ENCODE peak calls at places on chromosome 15, in four cellular contexts. One of them, this sample, is unnamed.
A peak's percentile ranks its signal among the peaks of the same experiment; 100 is the strongest.

GRCh38 chr15:25859838-25860645 is 3.1 kb downstream of the ATP10A start:
- DNase-seq in GM06990: no peak
- DNase-seq in lower lobe of right lung: no peak
- DNase-seq in breast epithelium: peak; percentile 77
- DNase-seq in this sample: no peak

GRCh38 chr15:40046721-40047412 is 7.9 kb upstream of the SRP14 start:
- DNase-seq in GM06990: no peak
- DNase-seq in lower lobe of right lung: no peak
- DNase-seq in breast epithelium: no peak
- DNase-seq in this sample: peak; percentile 87

GRCh38 chr15:34239151-34239761 is 14.4 kb downstream of the EMC4 start:
- DNase-seq in GM06990: no peak
- DNase-seq in lower lobe of right lung: no peak
- DNase-seq in breast epithelium: no peak
- DNase-seq in this sample: peak; percentile 97

GRCh38 chr15:47961401-47962090 is 159.2 kb upstream of the SLC24A5 start:
- DNase-seq in GM06990: peak; percentile 36
- DNase-seq in lower lobe of right lung: no peak
- DNase-seq in breast epithelium: no peak
- DNase-seq in this sample: peak; percentile 12

GRCh38 chr15:33154366-33155166 is 39.9 kb downstream of the FMN1 start:
- DNase-seq in GM06990: no peak
- DNase-seq in lower lobe of right lung: peak; percentile 71
- DNase-seq in breast epithelium: no peak
- DNase-seq in this sample: peak; percentile 54

GRCh38 chr15:70093481-70094309 is 4.0 kb downstream of the TLE3 start:
- DNase-seq in GM06990: no peak
- DNase-seq in lower lobe of right lung: no peak
- DNase-seq in breast epithelium: peak; percentile 71
- DNase-seq in this sample: peak; percentile 89

GRCh38 chr15:48896775-48897143 is 18.8 kb downstream of the EID1 start:
- DNase-seq in GM06990: no peak
- DNase-seq in lower lobe of right lung: no peak
- DNase-seq in breast epithelium: no peak
- DNase-seq in this sample: no peak

GRCh38 chr15:69718916-69719315 is 266.3 kb downstream of the RPLP1 start:
- DNase-seq in GM06990: no peak
- DNase-seq in lower lobe of right lung: peak; percentile 66
- DNase-seq in breast epithelium: no peak
- DNase-seq in this sample: no peak

GRCh38 chr15:48632651-48633050 is 12.9 kb downstream of the FBN1 start:
- DNase-seq in GM06990: no peak
- DNase-seq in lower lobe of right lung: no peak
- DNase-seq in breast epithelium: no peak
- DNase-seq in this sample: no peak

GRCh38 chr15:65085990-65086679 is 9.6 kb downstream of the KBTBD13 start:
- DNase-seq in GM06990: no peak
- DNase-seq in lower lobe of right lung: peak; percentile 41
- DNase-seq in breast epithelium: no peak
- DNase-seq in this sample: peak; percentile 52

GRCh38 chr15:53710906-53711305 is 48.6 kb downstream of the WDR72 start:
- DNase-seq in GM06990: no peak
- DNase-seq in lower lobe of right lung: no peak
- DNase-seq in breast epithelium: no peak
- DNase-seq in this sample: no peak

GRCh38 chr15:52005748-52006701 is 13.0 kb upstream of the MAPK6 start:
- DNase-seq in GM06990: peak; percentile 74
- DNase-seq in lower lobe of right lung: no peak
- DNase-seq in breast epithelium: no peak
- DNase-seq in this sample: peak; percentile 82

GRCh38 chr15:68224546-68225250 is 4.8 kb downstream of the CLN6 start:
- DNase-seq in GM06990: no peak
- DNase-seq in lower lobe of right lung: no peak
- DNase-seq in breast epithelium: no peak
- DNase-seq in this sample: no peak

GRCh38 chr15:25233766-25234350 is 205.0 kb downstream of the UBE3A start:
- DNase-seq in GM06990: no peak
- DNase-seq in lower lobe of right lung: no peak
- DNase-seq in breast epithelium: no peak
- DNase-seq in this sample: no peak

GRCh38 chr15:73650387-73651126 is 17.4 kb upstream of the NPTN start:
- DNase-seq in GM06990: no peak
- DNase-seq in lower lobe of right lung: no peak
- DNase-seq in breast epithelium: no peak
- DNase-seq in this sample: peak; percentile 85

GRCh38 chr15:80584561-80584964 is 110.5 kb upstream of the ABHD17C start:
- DNase-seq in GM06990: no peak
- DNase-seq in lower lobe of right lung: no peak
- DNase-seq in breast epithelium: no peak
- DNase-seq in this sample: no peak

DNA sequence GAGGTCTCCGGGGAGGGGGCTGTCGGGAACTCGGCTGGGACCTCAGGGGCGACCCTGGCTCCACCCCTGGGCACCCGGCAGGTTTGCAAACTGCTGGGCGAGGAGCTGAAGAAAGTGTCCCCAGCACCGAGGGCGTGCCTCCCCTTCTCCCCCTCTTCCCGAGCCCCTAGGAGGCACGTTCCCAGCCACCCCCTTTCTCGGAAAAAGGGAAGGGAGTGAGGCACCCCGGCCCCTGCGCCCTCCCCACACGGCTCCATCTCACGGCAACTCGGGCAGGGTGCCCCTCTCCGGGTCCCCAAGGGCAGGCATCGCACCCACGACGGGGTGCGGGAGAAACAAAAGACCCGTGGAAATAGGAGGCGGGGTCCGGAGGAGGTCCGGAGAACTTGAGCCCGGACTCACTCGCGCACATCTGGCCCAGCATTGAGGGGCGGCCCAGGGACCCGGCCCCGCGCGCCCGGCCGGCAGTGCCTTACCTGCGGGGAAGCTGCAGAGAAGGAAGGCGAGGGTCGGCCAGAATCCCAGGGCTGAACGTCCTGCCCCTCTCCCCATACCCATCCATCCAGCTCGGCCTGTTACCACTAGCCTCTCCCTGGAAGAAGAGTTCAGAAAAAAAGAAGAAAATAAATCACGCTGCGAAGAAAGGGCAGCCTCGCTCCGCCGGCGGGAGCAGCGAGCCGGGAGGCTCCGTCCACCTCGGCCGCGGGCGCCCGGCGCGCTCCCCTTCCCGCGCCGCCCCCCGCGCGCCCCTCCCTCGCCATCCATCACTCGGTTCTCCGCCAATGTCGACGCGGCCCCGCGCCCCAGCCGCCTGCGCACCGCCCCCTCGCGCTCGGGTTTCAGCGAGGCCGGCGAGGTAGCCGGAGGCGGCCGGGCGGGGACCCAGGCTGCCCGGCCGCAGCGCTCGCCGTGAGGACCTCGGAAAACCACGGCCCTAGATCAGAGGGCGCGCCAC is 16.3 kb downstream of the RGMA start:
- DNase-seq in GM06990: no peak
- DNase-seq in lower lobe of right lung: peak; percentile 82
- DNase-seq in breast epithelium: no peak
- DNase-seq in this sample: peak; percentile 81
- TF ChIP-seq CTCF in GM06990: no peak
- TF ChIP-seq CTCF in lower lobe of right lung: no peak
- TF ChIP-seq CTCF in breast epithelium: no peak
- TF ChIP-seq CTCF in this sample: no peak

DNA sequence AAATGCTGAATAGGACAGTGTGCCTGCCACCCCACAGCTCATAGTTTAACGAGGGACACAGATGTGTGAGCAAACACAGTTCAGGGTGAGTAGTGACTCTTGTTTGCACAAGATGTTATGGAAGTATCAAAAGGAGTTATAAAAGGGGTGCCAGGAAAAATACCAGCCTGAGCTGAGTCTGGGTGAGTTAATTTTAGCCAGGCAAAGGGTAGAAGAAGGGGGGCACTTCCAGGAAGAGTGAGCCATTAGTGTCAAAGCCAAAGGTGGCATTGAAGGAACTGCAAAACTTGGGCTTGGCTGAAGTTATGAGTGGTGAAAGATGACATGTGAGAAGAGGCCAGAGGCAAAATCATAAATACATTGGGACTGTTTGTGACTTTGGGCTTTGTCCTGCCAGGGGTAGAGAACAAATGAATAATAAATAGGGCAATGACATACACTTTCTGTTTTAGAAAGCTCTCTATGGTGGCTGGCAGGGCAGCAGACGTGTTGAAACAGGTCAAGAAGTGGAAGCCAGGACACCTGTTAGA is 1.9 kb upstream of the SPPL2A start:
- DNase-seq in GM06990: no peak
- DNase-seq in lower lobe of right lung: no peak
- DNase-seq in breast epithelium: no peak
- DNase-seq in this sample: no peak
- H3K4me3 ChIP-seq in GM06990: no peak overlapping the region
- H3K4me3 ChIP-seq in lower lobe of right lung: no peak overlapping the region
- H3K4me3 ChIP-seq in breast epithelium: no peak overlapping the region
- H3K4me3 ChIP-seq in this sample: no peak overlapping the region

DNA sequence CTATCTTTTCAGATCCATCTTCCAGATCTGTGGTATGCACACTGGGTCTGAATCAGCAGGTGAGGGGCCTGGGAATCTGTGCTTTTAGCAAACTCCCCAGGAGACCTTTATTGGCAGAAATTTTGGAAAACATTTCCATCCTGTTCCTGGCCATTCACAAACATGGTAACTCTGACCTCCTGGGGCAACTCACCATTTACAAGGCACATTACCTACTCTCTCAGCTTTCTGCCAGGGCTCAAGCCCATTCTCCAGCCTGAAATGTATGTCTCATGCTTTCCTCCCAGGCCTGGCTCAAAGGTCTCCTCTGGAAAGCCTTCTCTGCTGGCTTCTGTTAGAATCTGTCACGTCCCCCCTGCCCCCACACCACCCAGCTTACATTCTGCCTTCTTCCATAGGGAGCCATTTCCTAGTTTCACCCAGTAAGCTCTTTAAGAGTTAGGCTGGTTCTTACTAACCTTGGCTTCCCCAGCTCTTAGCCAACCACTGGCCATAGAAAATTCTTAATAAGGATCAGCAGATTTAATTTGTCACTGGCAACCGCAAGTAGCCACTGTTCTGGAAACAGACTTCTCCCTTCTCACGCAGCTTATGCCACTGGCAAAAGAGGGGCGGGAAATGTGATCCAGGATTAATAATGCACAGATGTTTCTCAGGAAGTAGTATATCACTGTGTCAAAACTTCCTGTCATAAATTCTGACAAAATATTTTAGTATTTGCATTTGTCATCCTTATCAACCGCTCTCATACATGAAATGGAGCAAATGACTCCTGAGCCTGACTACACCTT is 55.0 kb downstream of the RORA start:
- DNase-seq in GM06990: no peak
- DNase-seq in lower lobe of right lung: no peak
- DNase-seq in breast epithelium: no peak
- DNase-seq in this sample: no peak
- TF ChIP-seq CTCF in GM06990: no peak
- TF ChIP-seq CTCF in lower lobe of right lung: no peak
- TF ChIP-seq CTCF in breast epithelium: no peak
- TF ChIP-seq CTCF in this sample: no peak

GRCh38 chr15:71276355-71276665 is 161.0 kb downstream of the THSD4 start:
- DNase-seq in GM06990: no peak
- DNase-seq in lower lobe of right lung: no peak
- DNase-seq in breast epithelium: no peak
- DNase-seq in this sample: peak; percentile 85

GRCh38 chr15:71274448-71274798 is 159.2 kb downstream of the THSD4 start:
- DNase-seq in GM06990: no peak
- DNase-seq in lower lobe of right lung: no peak
- DNase-seq in breast epithelium: no peak
- DNase-seq in this sample: no peak

GRCh38 chr15:71273731-71274447 is 158.6 kb downstream of the THSD4 start:
- DNase-seq in GM06990: no peak
- DNase-seq in lower lobe of right lung: no peak
- DNase-seq in breast epithelium: no peak
- DNase-seq in this sample: no peak

GRCh38 chr15:71275098-71275497 is 159.8 kb downstream of the THSD4 start:
- DNase-seq in GM06990: no peak
- DNase-seq in lower lobe of right lung: no peak
- DNase-seq in breast epithelium: no peak
- DNase-seq in this sample: peak; percentile 84

DNA sequence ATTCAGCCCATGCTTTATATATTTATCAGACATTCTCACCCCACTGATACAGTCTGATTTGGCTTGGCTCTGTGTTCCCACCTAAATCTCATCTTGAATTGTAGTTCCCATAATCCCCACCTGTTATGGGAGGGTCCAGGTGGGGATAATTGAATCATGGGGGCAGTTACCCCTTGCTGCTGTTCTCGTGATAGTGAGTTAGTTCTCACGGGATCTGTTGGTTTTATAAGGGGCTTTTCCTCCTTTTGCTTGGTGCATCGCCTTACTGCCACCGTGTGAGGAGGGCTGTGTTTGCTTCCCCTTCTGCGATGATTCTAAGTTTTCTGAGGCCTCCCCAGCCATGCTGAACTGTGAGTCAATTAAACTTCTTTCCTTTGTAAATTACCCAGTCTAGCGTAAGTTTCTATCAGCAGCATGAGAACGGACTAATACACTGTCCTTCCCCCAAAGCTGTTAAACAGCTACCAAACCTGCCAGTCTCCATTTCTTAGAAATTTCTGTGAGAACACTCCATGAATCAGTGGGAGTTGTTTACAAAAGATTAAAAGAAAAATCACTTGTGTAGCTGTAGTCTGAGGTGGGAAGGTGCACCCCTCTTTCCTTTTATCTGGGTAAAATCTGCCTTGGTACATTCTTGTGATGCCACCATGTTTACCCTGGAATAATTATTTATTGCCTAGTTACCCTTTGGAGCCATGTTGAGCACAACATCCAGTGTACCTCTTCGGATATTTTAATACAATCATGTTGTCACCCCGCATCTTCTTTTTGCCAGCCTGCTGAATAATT is 160.5 kb downstream of the THSD4 start:
- DNase-seq in GM06990: no peak
- DNase-seq in lower lobe of right lung: no peak
- DNase-seq in breast epithelium: no peak
- DNase-seq in this sample: peak; percentile 48
- H3K4me3 ChIP-seq in GM06990: no peak overlapping the region
- H3K4me3 ChIP-seq in lower lobe of right lung: no peak overlapping the region
- H3K4me3 ChIP-seq in breast epithelium: no peak overlapping the region
- H3K4me3 ChIP-seq in this sample: no peak overlapping the region

DNA sequence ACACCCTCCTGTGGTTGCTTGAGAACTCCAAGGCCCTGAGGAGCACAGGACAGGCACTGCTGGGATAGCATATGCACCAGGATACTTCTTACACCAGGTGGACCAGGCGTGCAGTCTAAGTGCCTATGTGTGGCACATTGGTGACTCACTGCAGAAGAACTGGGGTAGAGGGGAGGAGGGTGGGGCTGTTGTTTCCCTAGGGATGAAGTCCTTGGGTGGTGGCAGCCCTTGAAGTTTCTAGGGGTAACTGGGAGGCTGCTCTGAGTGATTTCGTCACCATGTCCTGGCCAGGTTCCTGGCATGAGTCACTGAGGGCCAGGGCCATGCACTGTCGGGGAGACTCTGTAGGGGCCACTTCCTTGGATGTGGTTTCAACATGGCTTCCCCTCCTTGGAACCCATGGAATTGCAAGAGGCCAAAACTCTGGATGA is 15.9 kb downstream of the MYZAP start:
- DNase-seq in GM06990: no peak
- DNase-seq in lower lobe of right lung: peak; percentile 70
- DNase-seq in breast epithelium: no peak
- DNase-seq in this sample: peak; percentile 90
- TF ChIP-seq CTCF in GM06990: no peak
- TF ChIP-seq CTCF in lower lobe of right lung: no peak
- TF ChIP-seq CTCF in breast epithelium: no peak
- TF ChIP-seq CTCF in this sample: peak; percentile 19

This sample was measured in epithelial cell of esophagus.